ENCODE peak calls at places on chromosomes 2 and 18, in seven cellular contexts. U is AG09309, Y is IMR-90, I is stomach, F is B cell, Z is GM10248, Q is fibroblast of mammary gland. O is an unnamed sample.

GRCh38 chr2:29114514-29114840 is 738 bp upstream of the CLIP4 start:
- DNase-seq in Y (no peak), U (no peak), Z (no peak), Q (no peak), I (no peak), F (no peak), O (no peak)

GRCh38 chr2:28360742-28361293 is 31.8 kb upstream of the FOSL2 start:
- DNase-seq in Z (no peak), Q (peak), Y (peak), F (no peak), U (no peak), I (no peak), O (no peak)

GRCh38 chr2:216819766-216820165 is 40.1 kb downstream of the TNP1 start:
- DNase-seq in I (no peak), Z (no peak), Q (no peak), Y (no peak), F (no peak), U (no peak), O (no peak)

GRCh38 chr2:68799615-68800400 is 65.2 kb downstream of the ARHGAP25 start:
- DNase-seq in I (no peak), F (no peak), Y (no peak), Q (no peak), Z (no peak), U (no peak), O (no peak)

GRCh38 chr18:69843047-69843446 is 104.6 kb downstream of the CD226 start:
- DNase-seq in Z (no peak), Q (no peak), I (no peak), Y (no peak), U (no peak), F (no peak), O (no peak)

GRCh38 chr18:10169064-10169562 is 255.3 kb downstream of the VAPA start:
- DNase-seq in Y (peak), U (no peak), F (no peak), Z (no peak), I (peak), Q (peak), O (no peak)

GRCh38 chr2:27314709-27315108 is 6.5 kb upstream of the UCN start:
- DNase-seq in I (no peak), F (no peak), Q (no peak), Z (no peak), U (no peak), Y (no peak), O (no peak)

GRCh38 chr2:182952741-182953450 is 85.4 kb downstream of the NCKAP1 start:
- DNase-seq in I (no peak), U (peak), F (no peak), Q (peak), Y (peak), Z (no peak), O (no peak)

DNA sequence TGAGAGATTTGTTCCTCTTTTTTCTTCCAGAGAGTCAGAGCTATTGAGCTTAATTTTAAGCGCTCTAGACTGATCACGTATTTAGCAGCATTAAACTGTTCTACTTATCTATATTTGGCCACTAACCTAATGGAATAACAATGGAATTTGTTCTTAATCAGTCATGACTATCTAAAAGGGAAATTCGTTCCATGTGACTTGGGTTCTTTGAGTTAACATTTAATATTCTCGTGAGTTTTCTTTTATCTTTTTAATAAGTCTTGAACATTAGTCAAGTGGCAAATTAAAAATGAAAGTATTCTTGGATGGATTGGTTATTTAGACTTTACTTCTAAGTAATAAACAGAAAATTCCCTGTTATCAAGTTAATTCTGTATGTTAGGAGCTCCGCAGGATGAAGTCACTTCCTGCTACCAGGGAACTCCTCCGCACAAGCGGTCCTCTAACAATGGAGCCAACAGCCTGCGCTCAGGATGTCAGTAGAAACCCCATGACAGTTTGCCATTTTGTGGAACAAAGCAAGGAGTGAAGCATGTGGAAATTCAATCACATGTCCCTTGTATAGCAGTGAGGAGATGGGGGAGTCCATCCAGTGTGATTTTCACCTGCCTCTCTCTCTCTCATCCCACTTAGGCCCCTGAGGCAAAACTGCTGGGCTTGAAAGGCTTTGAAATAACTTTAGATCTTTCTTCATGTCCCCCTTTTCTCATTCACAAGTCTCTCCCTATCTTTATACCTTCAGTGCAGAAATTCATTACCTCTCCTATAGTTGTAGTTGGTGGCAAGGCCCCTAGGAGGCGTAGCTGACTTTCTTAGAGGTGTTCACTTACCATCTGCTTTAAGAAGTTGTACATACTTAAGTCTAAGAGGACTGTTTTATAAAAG is 138.1 kb downstream of the WDR7 start:
- DNase-seq in I (no peak), U (no peak), Y (peak), F (no peak), Z (peak), Q (peak), O (peak)
- TF ChIP-seq CTCF in I (no peak), U (peak), Y (peak), F (peak), Z (peak), Q (peak), O (peak)

DNA sequence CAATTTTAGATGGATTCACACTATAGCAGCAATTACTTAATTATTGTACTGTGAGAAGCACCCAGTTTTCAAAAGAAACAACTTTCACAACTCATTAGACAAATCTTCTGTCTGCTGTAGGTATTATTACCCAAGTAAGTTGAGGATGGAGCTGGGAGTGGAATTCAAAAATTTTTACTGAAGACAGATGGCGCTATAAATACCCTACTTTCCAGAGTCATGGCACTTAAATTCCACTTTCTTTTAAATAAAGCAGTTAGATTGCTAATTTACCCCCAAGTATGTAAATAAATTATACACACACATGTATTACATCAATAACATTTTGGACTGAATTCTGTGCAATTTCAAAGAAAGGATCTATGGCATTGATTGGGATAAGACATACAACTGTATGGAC is 166.8 kb downstream of the FTCDNL1 start:
- DNase-seq in Y (no peak), Z (no peak), I (no peak), U (no peak), Q (no peak), F (no peak), O (no peak)
- TF ChIP-seq CTCF in Y (no peak), Z (no peak), I (no peak), U (peak), Q (peak), F (no peak), O (no peak)

GRCh38 chr2:135168119-135168872 is 116.2 kb downstream of the RAB3GAP1 start:
- DNase-seq in Q (peak), I (no peak), Y (no peak), F (no peak), U (no peak), Z (no peak), O (no peak)
- TF ChIP-seq CTCF in Q (no peak), I (no peak), Y (no peak), F (no peak), U (no peak), Z (no peak), O (no peak)

DNA sequence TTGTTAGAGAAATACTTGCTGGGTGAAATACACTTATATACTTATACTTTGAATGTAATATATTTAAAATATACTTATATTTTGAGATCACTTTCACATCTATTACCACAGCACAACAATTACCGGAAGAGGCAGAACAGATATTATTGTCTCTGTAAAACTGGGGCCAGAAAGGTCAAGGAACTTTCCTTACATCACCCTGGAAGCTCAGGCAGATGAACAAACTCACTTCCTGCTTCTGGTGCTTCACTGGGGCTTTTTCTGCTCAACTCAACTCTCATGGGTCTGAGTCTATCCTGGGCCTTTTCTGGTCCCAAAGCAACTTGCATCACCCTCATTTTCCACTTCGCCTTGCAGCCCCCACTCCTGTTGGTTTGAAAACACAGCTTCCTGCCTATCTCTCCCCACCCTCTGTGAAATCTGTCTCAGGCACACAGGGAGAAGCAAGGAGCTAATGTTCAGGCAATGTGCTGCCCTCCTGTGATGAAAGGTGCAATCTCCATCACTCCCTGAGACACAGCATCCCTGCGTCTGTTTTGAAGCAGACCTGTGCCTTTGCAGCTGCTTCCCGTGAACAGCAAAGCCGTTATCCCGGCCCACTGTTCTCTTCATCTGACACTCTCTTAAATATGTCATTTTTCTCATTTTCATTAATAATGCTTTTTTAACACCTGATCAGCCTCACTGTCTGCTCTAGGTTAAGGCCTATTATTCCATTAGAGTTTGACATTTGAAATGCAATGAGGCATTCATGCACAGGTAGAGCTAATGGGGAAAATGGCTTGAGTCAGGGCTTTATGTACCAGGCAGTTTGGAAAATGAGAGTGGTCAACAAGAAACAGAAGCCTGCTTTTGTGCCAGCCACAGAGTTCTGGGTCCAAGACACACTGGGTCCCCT is 251.9 kb upstream of the CHAC2 start:
- DNase-seq in U (no peak), Q (peak), F (no peak), I (no peak), Z (no peak), Y (peak), O (no peak)
- TF ChIP-seq CTCF in U (peak), Q (no peak), F (no peak), I (no peak), Z (no peak), Y (no peak), O (no peak)

GRCh38 chr18:2466978-2467377 is 104.3 kb downstream of the METTL4 start:
- DNase-seq in Q (no peak), F (no peak), I (no peak), U (no peak), Z (no peak), Y (no peak), O (no peak)

GRCh38 chr18:2471523-2471922 is 99.8 kb downstream of the METTL4 start:
- DNase-seq in Z (no peak), I (no peak), F (no peak), Q (no peak), Y (no peak), U (no peak), O (no peak)
- TF ChIP-seq CTCF in Z (peak), I (no peak), F (no peak), Q (peak), Y (no peak), U (no peak), O (no peak)

GRCh38 chr2:64859208-64860161 is 129.7 kb upstream of the SLC1A4 start:
- DNase-seq in Z (peak), I (peak), Y (peak), Q (peak), F (no peak), U (peak), O (peak)
- TF ChIP-seq CTCF in Z (no peak), I (no peak), Y (peak), Q (no peak), F (no peak), U (no peak), O (no peak)

DNA sequence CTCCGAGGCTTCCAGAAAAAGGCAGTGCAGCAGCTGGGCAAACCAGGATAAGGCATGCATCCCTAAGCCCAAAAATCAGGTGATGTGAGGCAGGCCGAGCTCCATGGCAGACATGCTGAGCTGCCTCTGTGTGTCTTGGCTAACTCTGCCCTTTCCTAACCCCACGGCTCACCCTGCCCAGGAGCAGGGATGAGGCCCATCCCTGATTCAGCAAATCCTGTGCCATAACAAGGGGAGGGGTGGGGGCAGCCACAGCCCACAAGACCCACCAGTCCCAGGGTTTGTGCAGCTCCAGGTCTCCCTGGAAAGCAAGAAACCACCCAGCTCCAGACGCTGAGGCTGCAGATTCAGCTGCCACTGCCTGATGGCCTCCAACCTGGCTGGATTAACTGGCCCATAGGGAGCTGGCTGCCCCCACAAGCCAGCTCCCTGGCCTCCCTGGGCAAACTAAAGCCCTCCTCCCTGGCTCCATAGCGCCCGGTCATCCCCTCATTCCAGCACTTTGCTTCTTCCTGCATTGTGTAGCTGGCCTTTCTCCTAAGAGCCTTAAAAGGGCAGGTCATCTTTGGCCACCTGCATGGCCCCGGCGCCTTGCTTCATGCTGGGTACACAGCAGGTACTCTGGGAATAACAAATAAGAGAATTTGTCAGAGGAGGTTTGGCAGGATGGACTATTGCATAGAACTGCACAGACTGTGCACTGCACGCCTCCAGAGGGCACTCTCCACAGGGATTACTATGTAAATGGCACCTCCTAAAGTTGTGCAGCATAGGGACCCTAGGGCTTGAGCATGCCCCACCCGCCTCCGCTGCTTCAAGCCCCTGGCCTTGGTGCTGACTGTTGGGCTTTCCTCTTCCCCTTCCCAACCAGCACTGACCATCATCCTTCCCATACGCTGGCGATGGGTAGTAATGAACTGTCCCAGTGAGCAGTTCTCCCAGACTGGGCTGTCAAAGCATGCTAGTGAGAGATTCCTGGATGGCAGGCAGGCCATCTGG is 10.7 kb downstream of the STEAP3 start:
- DNase-seq in F (no peak), Y (peak), I (no peak), Z (no peak), Q (peak), U (no peak), O (no peak)
- TF ChIP-seq CTCF in F (no peak), Y (peak), I (no peak), Z (peak), Q (peak), U (peak), O (peak)

DNA sequence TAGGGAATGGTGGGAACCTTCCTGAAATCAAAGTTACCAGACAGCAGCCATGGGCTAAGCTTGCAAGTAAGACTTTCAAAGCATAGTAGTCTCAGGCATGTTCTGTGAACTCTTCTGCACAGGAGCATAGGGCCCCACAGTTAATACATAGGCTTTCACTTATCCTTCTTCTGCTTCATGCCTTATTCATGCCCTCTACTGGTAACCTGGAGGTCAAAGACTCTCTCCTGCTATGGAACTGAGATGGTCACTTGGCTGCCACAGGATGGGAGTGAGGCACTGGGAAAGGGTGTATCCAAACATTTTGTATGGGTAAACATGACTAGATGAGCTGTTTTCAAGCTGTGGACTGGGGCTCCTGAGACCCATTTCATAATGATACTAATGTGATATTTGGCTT is 49.1 kb upstream of the ZNF638 start:
- DNase-seq in U (no peak), Y (no peak), Q (peak), Z (no peak), F (no peak), I (no peak), O (no peak)
- TF ChIP-seq CTCF in U (peak), Y (no peak), Q (peak), Z (peak), F (no peak), I (no peak), O (no peak)

GRCh38 chr2:234711308-234711707 is 214.4 kb upstream of the ARL4C start:
- DNase-seq in I (no peak), F (no peak), U (no peak), Q (no peak), Y (no peak), Z (no peak), O (no peak)
- TF ChIP-seq CTCF in I (no peak), F (no peak), U (no peak), Q (no peak), Y (no peak), Z (no peak), O (no peak)